ENCODE peak calls at places on chromosomes 11 and 22, in ten cellular contexts. One of them, this sample, is unnamed.

GRCh38 chr22:48883211-48883960 is 944.3 kb downstream of the BRD1 start:
- DNase-seq in left cardiac atrium: no peak
- DNase-seq in upper lobe of right lung: peak; percentile 26
- DNase-seq in activated CD4-positive, alpha-beta T cell treated with anti-CD3 and anti-CD28 coated beads, Interleukin-2, amount 50 U/mL, for 48 hours: no peak
- DNase-seq in T-helper 2 cell: no peak
- DNase-seq in anterior cingulate cortex: no peak
- DNase-seq in thyroid gland: no peak
- DNase-seq in DMS153: no peak
- DNase-seq in effector CD4-positive, alpha-beta T cell: no peak
- DNase-seq in Ammon's horn: no peak
- DNase-seq in this sample: no peak

GRCh38 chr11:66981976-66982578 is 7.0 kb downstream of the C11orf86 start:
- DNase-seq in left cardiac atrium: peak; percentile 92
- DNase-seq in upper lobe of right lung: peak; percentile 78
- DNase-seq in activated CD4-positive, alpha-beta T cell treated with anti-CD3 and anti-CD28 coated beads, Interleukin-2, amount 50 U/mL, for 48 hours: peak; percentile 41
- DNase-seq in T-helper 2 cell: no peak
- DNase-seq in anterior cingulate cortex: no peak
- DNase-seq in thyroid gland: peak; percentile 77
- DNase-seq in DMS153: peak; percentile 69
- DNase-seq in effector CD4-positive, alpha-beta T cell: no peak
- DNase-seq in Ammon's horn: peak; percentile 56
- DNase-seq in this sample: peak; percentile 74

GRCh38 chr11:115845872-115846271 is 341.7 kb upstream of the CADM1 start:
- DNase-seq in left cardiac atrium: no peak
- DNase-seq in upper lobe of right lung: no peak
- DNase-seq in activated CD4-positive, alpha-beta T cell treated with anti-CD3 and anti-CD28 coated beads, Interleukin-2, amount 50 U/mL, for 48 hours: no peak
- DNase-seq in T-helper 2 cell: no peak
- DNase-seq in anterior cingulate cortex: no peak
- DNase-seq in thyroid gland: no peak
- DNase-seq in DMS153: no peak
- DNase-seq in effector CD4-positive, alpha-beta T cell: no peak
- DNase-seq in Ammon's horn: no peak
- DNase-seq in this sample: no peak

GRCh38 chr11:10909141-10909883 is 51.5 kb upstream of the ZBED5 start:
- DNase-seq in left cardiac atrium: no peak
- DNase-seq in upper lobe of right lung: no peak
- DNase-seq in activated CD4-positive, alpha-beta T cell treated with anti-CD3 and anti-CD28 coated beads, Interleukin-2, amount 50 U/mL, for 48 hours: no peak
- DNase-seq in T-helper 2 cell: no peak
- DNase-seq in anterior cingulate cortex: no peak
- DNase-seq in thyroid gland: peak; percentile 23
- DNase-seq in DMS153: no peak
- DNase-seq in effector CD4-positive, alpha-beta T cell: no peak
- DNase-seq in Ammon's horn: no peak
- DNase-seq in this sample: no peak

GRCh38 chr11:47143322-47143721 is 33.4 kb downstream of the ARFGAP2 start:
- DNase-seq in left cardiac atrium: no peak
- DNase-seq in upper lobe of right lung: no peak
- DNase-seq in activated CD4-positive, alpha-beta T cell treated with anti-CD3 and anti-CD28 coated beads, Interleukin-2, amount 50 U/mL, for 48 hours: no peak
- DNase-seq in T-helper 2 cell: no peak
- DNase-seq in anterior cingulate cortex: no peak
- DNase-seq in thyroid gland: no peak
- DNase-seq in DMS153: peak; percentile 90
- DNase-seq in effector CD4-positive, alpha-beta T cell: no peak
- DNase-seq in Ammon's horn: no peak
- DNase-seq in this sample: no peak

GRCh38 chr11:40125054-40125453 is 1334.4 kb downstream of the LRRC4C start:
- DNase-seq in left cardiac atrium: no peak
- DNase-seq in upper lobe of right lung: no peak
- DNase-seq in activated CD4-positive, alpha-beta T cell treated with anti-CD3 and anti-CD28 coated beads, Interleukin-2, amount 50 U/mL, for 48 hours: no peak
- DNase-seq in T-helper 2 cell: no peak
- DNase-seq in anterior cingulate cortex: no peak
- DNase-seq in thyroid gland: no peak
- DNase-seq in DMS153: no peak
- DNase-seq in effector CD4-positive, alpha-beta T cell: no peak
- DNase-seq in Ammon's horn: no peak
- DNase-seq in this sample: no peak

GRCh38 chr11:76768091-76769047 is 14.8 kb upstream of the TSKU start:
- DNase-seq in left cardiac atrium: peak; percentile 59
- DNase-seq in upper lobe of right lung: peak; percentile 80
- DNase-seq in activated CD4-positive, alpha-beta T cell treated with anti-CD3 and anti-CD28 coated beads, Interleukin-2, amount 50 U/mL, for 48 hours: peak; percentile 13
- DNase-seq in T-helper 2 cell: peak; percentile 72
- DNase-seq in anterior cingulate cortex: no peak
- DNase-seq in thyroid gland: peak; percentile 80
- DNase-seq in DMS153: no peak
- DNase-seq in effector CD4-positive, alpha-beta T cell: no peak
- DNase-seq in Ammon's horn: peak; percentile 72
- DNase-seq in this sample: no peak

GRCh38 chr11:116703421-116703820 is 69.4 kb downstream of the BUD13 start:
- DNase-seq in left cardiac atrium: no peak
- DNase-seq in upper lobe of right lung: peak; percentile 57
- DNase-seq in activated CD4-positive, alpha-beta T cell treated with anti-CD3 and anti-CD28 coated beads, Interleukin-2, amount 50 U/mL, for 48 hours: no peak
- DNase-seq in T-helper 2 cell: peak; percentile 38
- DNase-seq in anterior cingulate cortex: peak; percentile 26
- DNase-seq in thyroid gland: peak; percentile 26
- DNase-seq in DMS153: peak; percentile 58
- DNase-seq in effector CD4-positive, alpha-beta T cell: no peak
- DNase-seq in Ammon's horn: peak; percentile 79
- DNase-seq in this sample: no peak

This sample was measured in HCT116.